ENCODE peak calls at places on chromosomes 3 and 15, in four cellular contexts. E, S, F and W are unnamed samples.

GRCh38 chr3:148794357-148794756 is 33.3 kb upstream of the CPB1 start:
- DNase-seq in F (no peak), E (no peak), S (no peak), W (no peak)

GRCh38 chr3:137171834-137172603 is 214.2 kb downstream of the IL20RB start:
- DNase-seq in E (no peak), S (no peak), F (no peak), W (no peak)

GRCh38 chr3:45966969-45967640 is 23.8 kb downstream of the CXCR6 start:
- DNase-seq in E (no peak), S (no peak), F (no peak), W (no peak)

GRCh38 chr15:65032823-65033537 is 3.5 kb upstream of the MTFMT start:
- DNase-seq in E (peak), F (peak), S (peak), W (peak)

GRCh38 chr15:90885432-90886290 is 1.4 kb downstream of the FES start:
- DNase-seq in F (peak), E (peak), S (no peak), W (peak)

GRCh38 chr15:67048281-67049279 is 16.8 kb upstream of the SMAD3 start:
- DNase-seq in S (peak), E (no peak), F (peak), W (no peak)

GRCh38 chr3:123365450-123366143 is 83.3 kb downstream of the ADCY5 start:
- DNase-seq in E (peak), F (peak), S (no peak), W (no peak)

GRCh38 chr15:96392380-96393208 is 62.1 kb downstream of the NR2F2 start:
- DNase-seq in E (peak), S (no peak), F (no peak), W (no peak)

GRCh38 chr15:70556376-70556775 is 207.0 kb downstream of the UACA start:
- DNase-seq in S (no peak), E (no peak), F (no peak), W (no peak)

GRCh38 chr3:126456211-126456610 is 19.5 kb downstream of the ZXDC start:
- DNase-seq in S (no peak), E (no peak), F (no peak), W (no peak)

GRCh38 chr15:96354731-96355560 is 24.4 kb downstream of the NR2F2 start:
- DNase-seq in S (peak), E (peak), F (peak), W (no peak)

GRCh38 chr3:118987466-118987865 is 47.2 kb downstream of the IGSF11 start:
- DNase-seq in E (peak), F (no peak), S (no peak), W (no peak)

GRCh38 chr3:78644847-78645246 is 1123.0 kb downstream of the ROBO1 start:
- DNase-seq in S (no peak), E (peak), F (no peak), W (no peak)